ENCODE peak calls at places on chromosomes 11 and 22, in five cellular contexts. One of them, this sample, is unnamed.

GRCh38 chr11:87144266-87144665 is 106.5 kb downstream of the TMEM135 start:
- DNase-seq in ovary: no peak
- DNase-seq in uterus: no peak
- DNase-seq in AG10803: no peak
- DNase-seq in brain microvascular endothelial cell: no peak
- DNase-seq in this sample: no peak

GRCh38 chr11:45609902-45610301 is 55.5 kb downstream of the CHST1 start:
- DNase-seq in uterus: no peak
- DNase-seq in ovary: no peak
- DNase-seq in AG10803: no peak
- DNase-seq in brain microvascular endothelial cell: no peak
- DNase-seq in this sample: no peak

GRCh38 chr11:109993786-109994185 is 99.4 kb upstream of the ZC3H12C start:
- DNase-seq in brain microvascular endothelial cell: no peak
- DNase-seq in ovary: no peak
- DNase-seq in AG10803: peak
- DNase-seq in uterus: no peak
- DNase-seq in this sample: no peak

GRCh38 chr11:115497303-115497702 is 6.9 kb downstream of the CADM1 start:
- DNase-seq in ovary: no peak
- DNase-seq in uterus: no peak
- DNase-seq in brain microvascular endothelial cell: no peak
- DNase-seq in AG10803: no peak
- DNase-seq in this sample: no peak

GRCh38 chr22:47168900-47169800 is 406.7 kb downstream of the TBC1D22A start:
- DNase-seq in AG10803: no peak
- DNase-seq in uterus: peak
- DNase-seq in brain microvascular endothelial cell: no peak
- DNase-seq in ovary: peak
- DNase-seq in this sample: peak

GRCh38 chr11:4887591-4887990 is 5.9 kb downstream of the OR51T1 start:
- DNase-seq in brain microvascular endothelial cell: no peak
- DNase-seq in AG10803: no peak
- DNase-seq in uterus: no peak
- DNase-seq in ovary: no peak
- DNase-seq in this sample: no peak

GRCh38 chr11:74212533-74212932 is 41.4 kb downstream of the PPME1 start:
- DNase-seq in AG10803: peak
- DNase-seq in ovary: no peak
- DNase-seq in brain microvascular endothelial cell: no peak
- DNase-seq in uterus: no peak
- DNase-seq in this sample: no peak

GRCh38 chr11:60872952-60873524 is 5.7 kb downstream of the ZP1 start:
- DNase-seq in ovary: no peak
- DNase-seq in brain microvascular endothelial cell: peak
- DNase-seq in uterus: no peak
- DNase-seq in AG10803: peak
- DNase-seq in this sample: no peak

GRCh38 chr22:40199852-40200251 is 22.1 kb downstream of the TNRC6B start:
- DNase-seq in brain microvascular endothelial cell: no peak
- DNase-seq in AG10803: no peak
- DNase-seq in uterus: no peak
- DNase-seq in ovary: no peak
- DNase-seq in this sample: no peak

GRCh38 chr11:60862171-60862570 is 5.2 kb upstream of the ZP1 start:
- DNase-seq in brain microvascular endothelial cell: no peak
- DNase-seq in uterus: no peak
- DNase-seq in AG10803: no peak
- DNase-seq in ovary: no peak
- DNase-seq in this sample: no peak

GRCh38 chr11:134509381-134510068 is 97.5 kb upstream of the B3GAT1 start:
- DNase-seq in brain microvascular endothelial cell: no peak
- DNase-seq in AG10803: no peak
- DNase-seq in uterus: no peak
- DNase-seq in ovary: peak
- DNase-seq in this sample: no peak

GRCh38 chr22:19287889-19288288 is 3.6 kb downstream of the CLTCL1 start:
- DNase-seq in brain microvascular endothelial cell: peak
- DNase-seq in uterus: no peak
- DNase-seq in ovary: no peak
- DNase-seq in AG10803: peak
- DNase-seq in this sample: no peak

GRCh38 chr22:35197071-35197470 is 60.2 kb upstream of the HMGXB4 start:
- DNase-seq in ovary: no peak
- DNase-seq in brain microvascular endothelial cell: no peak
- DNase-seq in AG10803: no peak
- DNase-seq in uterus: no peak
- DNase-seq in this sample: no peak

GRCh38 chr11:74055938-74056337 is 47.1 kb upstream of the UCP3 start:
- DNase-seq in uterus: no peak
- DNase-seq in ovary: no peak
- DNase-seq in brain microvascular endothelial cell: peak
- DNase-seq in AG10803: peak
- DNase-seq in this sample: no peak

GRCh38 chr11:45500457-45500856 is 165.0 kb downstream of the CHST1 start:
- DNase-seq in AG10803: no peak
- DNase-seq in brain microvascular endothelial cell: no peak
- DNase-seq in ovary: no peak
- DNase-seq in uterus: no peak
- DNase-seq in this sample: no peak

GRCh38 chr11:67099841-67100324 is 19.2 kb upstream of the KDM2A start:
- DNase-seq in AG10803: no peak
- DNase-seq in brain microvascular endothelial cell: no peak
- DNase-seq in ovary: no peak
- DNase-seq in uterus: no peak
- DNase-seq in this sample: no peak

GRCh38 chr11:117703209-117703608 is 93.8 kb downstream of the DSCAML1 start:
- DNase-seq in ovary: no peak
- DNase-seq in uterus: no peak
- DNase-seq in brain microvascular endothelial cell: no peak
- DNase-seq in AG10803: no peak
- DNase-seq in this sample: no peak

GRCh38 chr22:48849513-48849912 is 978.2 kb downstream of the BRD1 start:
- DNase-seq in ovary: no peak
- DNase-seq in uterus: no peak
- DNase-seq in AG10803: no peak
- DNase-seq in brain microvascular endothelial cell: no peak
- DNase-seq in this sample: no peak

GRCh38 chr22:49587421-49587820 is 240.3 kb downstream of the BRD1 start:
- DNase-seq in AG10803: no peak
- DNase-seq in uterus: no peak
- DNase-seq in ovary: no peak
- DNase-seq in brain microvascular endothelial cell: no peak
- DNase-seq in this sample: no peak

GRCh38 chr22:19398206-19398605 is 33.3 kb downstream of the HIRA start:
- DNase-seq in AG10803: peak
- DNase-seq in uterus: no peak
- DNase-seq in ovary: no peak
- DNase-seq in brain microvascular endothelial cell: no peak
- DNase-seq in this sample: no peak

GRCh38 chr22:37887610-37888378 is 18.3 kb upstream of the MICALL1 start:
- DNase-seq in uterus: peak
- DNase-seq in brain microvascular endothelial cell: peak
- DNase-seq in ovary: peak
- DNase-seq in AG10803: peak
- DNase-seq in this sample: peak

GRCh38 chr22:48104786-48105185 is 1342.3 kb downstream of the TBC1D22A start:
- DNase-seq in ovary: no peak
- DNase-seq in uterus: no peak
- DNase-seq in brain microvascular endothelial cell: no peak
- DNase-seq in AG10803: no peak
- DNase-seq in this sample: no peak

GRCh38 chr11:88552377-88553029 is 215.0 kb upstream of the CTSC start:
- DNase-seq in AG10803: peak
- DNase-seq in ovary: peak
- DNase-seq in uterus: no peak
- DNase-seq in brain microvascular endothelial cell: peak
- DNase-seq in this sample: no peak

GRCh38 chr11:7927635-7928034 is 3.4 kb downstream of the OR10A6 start:
- DNase-seq in ovary: no peak
- DNase-seq in brain microvascular endothelial cell: peak
- DNase-seq in AG10803: no peak
- DNase-seq in uterus: no peak
- DNase-seq in this sample: no peak

GRCh38 chr11:66595245-66595904 is 2.4 kb downstream of the CCS start:
- DNase-seq in brain microvascular endothelial cell: no peak
- DNase-seq in AG10803: peak
- DNase-seq in ovary: peak
- DNase-seq in uterus: no peak
- DNase-seq in this sample: no peak

GRCh38 chr11:123624974-123625373 is 29.4 kb downstream of the SCN3B start:
- DNase-seq in ovary: no peak
- DNase-seq in uterus: no peak
- DNase-seq in brain microvascular endothelial cell: no peak
- DNase-seq in AG10803: peak
- DNase-seq in this sample: no peak

GRCh38 chr22:20433191-20433590 is 4.4 kb downstream of the SCARF2 start:
- DNase-seq in brain microvascular endothelial cell: no peak
- DNase-seq in uterus: no peak
- DNase-seq in ovary: no peak
- DNase-seq in AG10803: no peak
- DNase-seq in this sample: no peak

GRCh38 chr22:20432244-20432686 is 5.4 kb downstream of the SCARF2 start:
- DNase-seq in brain microvascular endothelial cell: no peak
- DNase-seq in uterus: no peak
- DNase-seq in AG10803: no peak
- DNase-seq in ovary: no peak
- DNase-seq in this sample: no peak

GRCh38 chr22:20430641-20431519 is 6.7 kb downstream of the SCARF2 start:
- DNase-seq in uterus: no peak
- DNase-seq in AG10803: peak
- DNase-seq in brain microvascular endothelial cell: no peak
- DNase-seq in ovary: no peak
- DNase-seq in this sample: peak

GRCh38 chr22:20430101-20430640 is 7.5 kb downstream of the SCARF2 start:
- DNase-seq in AG10803: no peak
- DNase-seq in brain microvascular endothelial cell: no peak
- DNase-seq in ovary: no peak
- DNase-seq in uterus: no peak
- DNase-seq in this sample: no peak

GRCh38 chr22:20431520-20432237 is 5.9 kb downstream of the SCARF2 start:
- DNase-seq in AG10803: no peak
- DNase-seq in brain microvascular endothelial cell: no peak
- DNase-seq in uterus: no peak
- DNase-seq in ovary: no peak
- DNase-seq in this sample: no peak
- H3K4me3 ChIP-seq in AG10803: no peak
- H3K4me3 ChIP-seq in brain microvascular endothelial cell: peak
- H3K4me3 ChIP-seq in uterus: no peak
- H3K4me3 ChIP-seq in ovary: no peak
- H3K4me3 ChIP-seq in this sample: no peak

GRCh38 chr11:64569300-64569970 is 21.6 kb upstream of the SLC22A12 start:
- DNase-seq in uterus: no peak
- DNase-seq in brain microvascular endothelial cell: no peak
- DNase-seq in ovary: no peak
- DNase-seq in AG10803: no peak
- DNase-seq in this sample: no peak
- H3K4me3 ChIP-seq in uterus: no peak
- H3K4me3 ChIP-seq in brain microvascular endothelial cell: no peak
- H3K4me3 ChIP-seq in ovary: no peak
- H3K4me3 ChIP-seq in AG10803: no peak
- H3K4me3 ChIP-seq in this sample: no peak

GRCh38 chr11:122309262-122309925 is 193.4 kb upstream of the BLID start:
- DNase-seq in uterus: no peak
- DNase-seq in AG10803: no peak
- DNase-seq in brain microvascular endothelial cell: no peak
- DNase-seq in ovary: no peak
- DNase-seq in this sample: peak
- H3K4me3 ChIP-seq in uterus: no peak
- H3K4me3 ChIP-seq in AG10803: no peak
- H3K4me3 ChIP-seq in brain microvascular endothelial cell: no peak
- H3K4me3 ChIP-seq in ovary: no peak
- H3K4me3 ChIP-seq in this sample: no peak

GRCh38 chr22:22046370-22046769 is 63.8 kb upstream of the TOP3B start:
- DNase-seq in brain microvascular endothelial cell: no peak
- DNase-seq in ovary: no peak
- DNase-seq in AG10803: no peak
- DNase-seq in uterus: no peak
- DNase-seq in this sample: no peak
- H3K4me3 ChIP-seq in brain microvascular endothelial cell: no peak
- H3K4me3 ChIP-seq in ovary: no peak
- H3K4me3 ChIP-seq in AG10803: no peak
- H3K4me3 ChIP-seq in uterus: no peak
- H3K4me3 ChIP-seq in this sample: no peak

GRCh38 chr11:8959546-8960166 is 4.6 kb downstream of the TMEM9B start:
- DNase-seq in uterus: no peak
- DNase-seq in ovary: peak
- DNase-seq in AG10803: peak
- DNase-seq in brain microvascular endothelial cell: peak
- DNase-seq in this sample: peak

GRCh38 chr11:8967159-8967558 is 2.9 kb upstream of the TMEM9B start:
- DNase-seq in uterus: no peak
- DNase-seq in ovary: no peak
- DNase-seq in brain microvascular endothelial cell: no peak
- DNase-seq in AG10803: no peak
- DNase-seq in this sample: no peak

GRCh38 chr11:8963569-8964323 is 496 bp downstream of the TMEM9B start:
- DNase-seq in uterus: no peak
- DNase-seq in brain microvascular endothelial cell: no peak
- DNase-seq in ovary: peak
- DNase-seq in AG10803: no peak
- DNase-seq in this sample: no peak

GRCh38 chr11:8964324-8965320 is at the start of gene TMEM9B:
- DNase-seq in brain microvascular endothelial cell: peak
- DNase-seq in AG10803: peak
- DNase-seq in uterus: peak
- DNase-seq in ovary: peak
- DNase-seq in this sample: peak

GRCh38 chr11:8962827-8963226 is 1.4 kb downstream of the TMEM9B start:
- DNase-seq in uterus: no peak
- DNase-seq in AG10803: no peak
- DNase-seq in ovary: no peak
- DNase-seq in brain microvascular endothelial cell: no peak
- DNase-seq in this sample: no peak
- H3K4me3 ChIP-seq in uterus: no peak
- H3K4me3 ChIP-seq in AG10803: peak
- H3K4me3 ChIP-seq in ovary: no peak
- H3K4me3 ChIP-seq in brain microvascular endothelial cell: no peak
- H3K4me3 ChIP-seq in this sample: no peak

GRCh38 chr11:35288817-35289541 is 130.4 kb downstream of the SLC1A2 start:
- DNase-seq in ovary: no peak
- DNase-seq in brain microvascular endothelial cell: peak
- DNase-seq in uterus: no peak
- DNase-seq in AG10803: peak
- DNase-seq in this sample: no peak
- H3K4me3 ChIP-seq in ovary: no peak
- H3K4me3 ChIP-seq in brain microvascular endothelial cell: no peak
- H3K4me3 ChIP-seq in uterus: no peak
- H3K4me3 ChIP-seq in AG10803: no peak
- H3K4me3 ChIP-seq in this sample: no peak

This sample was measured in endothelial cell of umbilical vein.